ENCODE peak calls at places on chromosomes 12 and 14, in nine cellular contexts. H is lower lobe of right lung; Y is naive thymus-derived CD4-positive, alpha-beta T cell; A is fibroblast of the aortic adventitia; Z is fibroblast of lung; F is heart left ventricle; I is sigmoid colon; P is neuronal stem cell; O is fibroblast of pulmonary artery. B is an unnamed sample.

GRCh38 chr14:52080817-52081755 is 12.2 kb upstream of the NID2 start:
- DNase-seq in H (no peak), Y (no peak), A (peak), Z (peak), F (no peak), I (no peak), P (no peak), O (peak), B (no peak)

GRCh38 chr12:68468036-68468435 is 135.9 kb upstream of the MDM1 start:
- DNase-seq in H (no peak), Y (no peak), A (no peak), Z (no peak), F (no peak), I (no peak), P (no peak), O (no peak), B (no peak)

GRCh38 chr12:55728185-55728931 is 451 bp downstream of the CD63 start:
- DNase-seq in H (peak), Y (no peak), A (peak), Z (peak), F (peak), I (peak), P (no peak), O (peak), B (no peak)

GRCh38 chr14:68325267-68325807 is 467.5 kb downstream of the ZFP36L1 start:
- DNase-seq in H (no peak), Y (no peak), A (no peak), Z (no peak), F (no peak), I (no peak), P (no peak), O (no peak), B (no peak)

GRCh38 chr12:105227879-105228278 is 8.1 kb downstream of the APPL2 start:
- DNase-seq in H (no peak), Y (no peak), A (no peak), Z (no peak), F (no peak), I (no peak), P (no peak), O (no peak), B (no peak)

GRCh38 chr12:46608431-46609280 is 217.1 kb downstream of the SLC38A4 start:
- DNase-seq in H (no peak), Y (no peak), A (peak), Z (peak), F (no peak), I (no peak), P (no peak), O (peak), B (no peak)

GRCh38 chr12:64797156-64797555 is 27.3 kb upstream of the TBC1D30 start:
- DNase-seq in H (no peak), Y (no peak), A (no peak), Z (no peak), F (no peak), I (no peak), P (no peak), O (no peak), B (no peak)

GRCh38 chr14:92014014-92014413 is 25.8 kb downstream of the TRIP11 start:
- DNase-seq in H (no peak), Y (no peak), A (no peak), Z (no peak), F (no peak), I (no peak), P (no peak), O (no peak), B (no peak)

GRCh38 chr12:50344775-50345174 is 51.6 kb downstream of the FAM186A start:
- DNase-seq in H (no peak), Y (no peak), A (no peak), Z (no peak), F (no peak), I (no peak), P (no peak), O (no peak), B (no peak)

GRCh38 chr12:53844989-53845836 is 93.4 kb upstream of the HOXC13 start:
- DNase-seq in H (no peak), Y (no peak), A (peak), Z (no peak), F (no peak), I (no peak), P (no peak), O (peak), B (no peak)

GRCh38 chr14:32986791-32987545 is 48.3 kb downstream of the NPAS3 start:
- DNase-seq in H (no peak), Y (no peak), A (peak), Z (peak), F (no peak), I (no peak), P (peak), O (peak), B (no peak)

GRCh38 chr12:54650409-54650808 is 2.2 kb upstream of the DCD start:
- DNase-seq in H (no peak), Y (no peak), A (no peak), Z (no peak), F (no peak), I (no peak), P (no peak), O (no peak), B (no peak)

GRCh38 chr14:54348923-54349615 is 47.7 kb upstream of the CDKN3 start:
- DNase-seq in H (no peak), Y (no peak), A (peak), Z (peak), F (peak), I (peak), P (no peak), O (peak), B (no peak)

GRCh38 chr14:67722293-67722692 is 20.6 kb downstream of the RDH12 start:
- DNase-seq in H (no peak), Y (no peak), A (peak), Z (peak), F (peak), I (peak), P (no peak), O (peak), B (no peak)

GRCh38 chr14:36579573-36580140 is 2.8 kb downstream of the NKX2-8 start:
- DNase-seq in H (no peak), Y (no peak), A (no peak), Z (no peak), F (no peak), I (peak), P (no peak), O (no peak), B (no peak)

GRCh38 chr12:44647891-44648690 is 228.0 kb downstream of the NELL2 start:
- DNase-seq in H (no peak), Y (no peak), A (no peak), Z (no peak), F (no peak), I (no peak), P (no peak), O (no peak), B (no peak)

GRCh38 chr12:83462419-83462818 is 775.7 kb downstream of the TMTC2 start:
- DNase-seq in H (no peak), Y (no peak), A (no peak), Z (no peak), F (no peak), I (no peak), P (no peak), O (no peak), B (no peak)

GRCh38 chr14:44297437-44297836 is 209.6 kb downstream of the FSCB start:
- DNase-seq in H (no peak), Y (no peak), A (no peak), Z (no peak), F (no peak), I (no peak), P (no peak), O (no peak), B (no peak)

GRCh38 chr14:57480044-57480443 is 13.6 kb downstream of the CCDC198 start:
- DNase-seq in H (no peak), Y (no peak), A (no peak), Z (peak), F (no peak), I (no peak), P (no peak), O (no peak), B (no peak)

DNA sequence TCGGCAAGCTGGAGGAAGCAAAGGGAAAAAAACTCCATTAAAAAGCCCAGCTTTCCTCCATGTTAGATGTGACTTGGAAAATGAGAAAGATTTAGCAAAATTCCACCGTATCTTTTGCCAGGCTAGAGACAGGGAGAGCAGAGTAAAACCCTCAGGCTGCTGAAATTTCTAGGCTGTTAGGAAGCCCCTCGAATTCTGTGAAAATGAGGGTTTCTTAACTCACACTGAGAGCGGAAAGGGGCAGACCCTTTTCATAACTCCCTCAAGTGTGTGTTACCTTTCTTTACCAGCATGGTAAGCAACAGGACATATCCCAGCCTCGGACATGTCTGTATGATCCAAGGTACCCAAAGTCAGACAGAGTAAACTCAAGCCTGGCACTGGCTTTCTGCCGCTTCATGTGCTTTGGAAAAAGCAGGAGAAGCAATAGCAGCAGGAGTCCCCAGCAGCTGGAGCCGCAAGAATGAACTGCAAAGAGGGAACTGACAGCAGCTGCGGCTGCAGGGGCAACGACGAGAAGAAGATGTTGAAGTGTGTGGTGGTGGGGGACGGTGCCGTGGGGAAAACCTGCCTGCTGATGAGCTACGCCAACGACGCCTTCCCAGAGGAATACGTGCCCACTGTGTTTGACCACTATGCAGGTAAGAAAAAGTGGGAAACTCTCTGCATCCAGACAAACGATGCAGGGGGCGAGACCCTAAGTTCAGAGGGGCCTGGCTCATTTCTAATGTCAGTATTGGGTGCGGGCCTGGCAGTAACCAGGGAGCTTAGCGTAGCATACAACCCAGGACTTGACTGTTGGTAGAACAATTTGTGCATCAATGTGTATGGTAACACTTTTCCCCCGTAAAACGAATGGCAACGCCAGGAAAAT is at the start of gene RHOJ:
- DNase-seq in H (no peak), Y (no peak), A (peak), Z (peak), F (peak), I (peak), P (peak), O (peak), B (no peak)
- H3K4me3 ChIP-seq in H (peak), Y (no peak), A (peak), Z (peak), F (peak), I (peak), P (peak), O (peak), B (peak)

DNA sequence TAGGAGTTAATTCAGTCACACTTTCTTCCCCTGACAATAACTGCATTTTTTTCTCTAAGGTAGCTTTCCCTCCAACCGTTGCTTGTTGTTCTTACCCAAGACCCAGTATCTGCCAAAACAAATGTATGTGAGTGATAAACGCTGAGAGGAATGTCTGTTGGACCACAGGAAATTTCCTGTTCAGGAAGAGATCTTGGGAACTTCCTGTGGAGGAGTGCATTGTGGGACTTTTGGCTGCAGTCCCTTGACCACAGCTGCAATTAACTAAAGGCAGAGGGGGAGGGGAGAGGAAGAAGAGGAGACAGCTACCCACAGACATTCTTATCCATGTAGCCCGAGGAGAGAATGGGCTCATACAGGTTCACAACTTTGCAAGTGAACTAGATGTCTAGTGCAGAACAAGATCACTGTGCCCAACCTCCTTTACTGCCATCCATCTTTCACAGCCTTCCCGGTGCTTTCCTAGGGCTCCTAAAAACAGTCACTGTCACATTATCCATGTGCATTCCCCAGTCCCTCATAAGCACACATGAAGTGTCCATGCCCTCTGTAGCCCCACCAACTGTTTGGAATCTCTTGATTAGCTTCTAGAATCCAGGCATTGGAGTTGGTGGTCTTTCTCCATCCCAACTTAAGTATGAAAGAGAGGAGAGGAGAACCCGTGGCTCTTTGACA is 149.5 kb downstream of the ETV6 start:
- DNase-seq in H (no peak), Y (no peak), A (peak), Z (peak), F (no peak), I (no peak), P (no peak), O (peak), B (peak)
- H3K4me3 ChIP-seq in H (no peak), Y (no peak), A (no peak), Z (no peak), F (no peak), I (no peak), P (no peak), O (no peak), B (no peak)

DNA sequence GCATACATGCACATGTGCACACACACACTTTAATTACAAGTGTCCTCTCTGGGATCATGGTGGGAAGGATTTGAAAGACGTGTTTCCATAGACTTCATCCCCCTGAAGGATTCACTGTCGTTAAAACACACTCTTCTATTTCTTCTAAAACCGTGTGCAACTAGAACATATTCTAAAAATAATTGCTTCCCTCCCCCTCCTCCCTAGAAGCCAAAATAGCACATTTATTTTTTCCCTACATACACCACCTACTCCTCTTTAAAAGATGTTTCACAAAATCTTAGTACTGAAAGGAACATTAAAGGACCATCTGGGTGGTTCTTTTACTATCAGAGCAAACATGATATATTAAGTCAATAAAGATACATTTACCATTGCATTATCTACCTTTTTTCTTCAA is 142.4 kb downstream of the PPM1H start:
- DNase-seq in H (no peak), Y (no peak), A (no peak), Z (no peak), F (no peak), I (no peak), P (no peak), O (no peak), B (no peak)
- H3K4me3 ChIP-seq in H (no peak), Y (no peak), A (no peak), Z (no peak), F (no peak), I (no peak), P (no peak), O (no peak), B (no peak)

GRCh38 chr14:70186826-70187483 is 1.8 kb downstream of the SLC8A3 start:
- DNase-seq in H (no peak), Y (no peak), A (no peak), Z (peak), F (no peak), I (no peak), P (no peak), O (no peak), B (no peak)

GRCh38 chr14:70190156-70190555 is 1.4 kb upstream of the SLC8A3 start:
- DNase-seq in H (no peak), Y (no peak), A (no peak), Z (no peak), F (no peak), I (no peak), P (no peak), O (no peak), B (no peak)

GRCh38 chr14:70189678-70190077 is 927 bp upstream of the SLC8A3 start:
- DNase-seq in H (no peak), Y (no peak), A (no peak), Z (no peak), F (no peak), I (no peak), P (no peak), O (no peak), B (no peak)

GRCh38 chr14:70188608-70189540 is at the start of gene SLC8A3:
- DNase-seq in H (no peak), Y (no peak), A (peak), Z (peak), F (peak), I (no peak), P (peak), O (peak), B (no peak)

GRCh38 chr14:70188292-70188607 is 501 bp downstream of the SLC8A3 start:
- DNase-seq in H (no peak), Y (no peak), A (no peak), Z (no peak), F (no peak), I (no peak), P (no peak), O (no peak), B (no peak)
- H3K4me3 ChIP-seq in H (peak), Y (peak), A (peak), Z (no peak), F (peak), I (peak), P (peak), O (peak), B (no peak)

DNA sequence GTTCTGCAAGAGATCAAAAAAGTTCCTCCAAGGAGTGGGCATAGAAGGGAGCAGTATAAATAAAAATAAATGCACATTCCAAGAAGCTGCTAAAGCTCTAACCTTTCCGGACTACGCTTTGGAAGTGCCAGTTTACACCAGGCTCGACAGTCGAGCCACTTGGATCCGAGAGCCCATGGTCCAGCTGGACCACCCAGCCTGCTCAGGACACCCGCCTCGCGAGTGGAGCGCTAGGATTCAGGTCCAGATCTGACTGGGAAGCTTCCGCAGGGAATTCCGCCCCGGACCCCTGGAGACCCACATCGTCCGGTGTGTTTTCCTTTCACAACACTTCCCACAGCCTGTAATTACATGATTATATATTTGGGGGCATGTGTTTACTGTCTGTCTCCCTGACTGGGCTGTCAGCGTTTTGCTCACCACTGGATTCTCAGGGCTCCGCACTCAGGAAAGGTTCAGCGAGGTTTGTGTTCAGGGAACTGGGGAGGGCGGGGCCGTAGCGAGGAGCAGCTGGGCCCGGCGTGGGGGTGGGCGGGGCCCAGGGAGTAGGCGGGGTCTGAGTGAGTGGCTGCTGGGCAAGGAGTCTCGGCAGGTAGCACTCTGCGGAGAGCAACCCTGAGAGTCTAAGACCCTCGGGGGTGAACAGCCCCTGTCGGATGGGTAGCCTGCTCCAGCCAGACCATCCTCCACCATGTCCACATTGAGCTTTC is 52.3 kb upstream of the TMEM263 start:
- DNase-seq in H (peak), Y (peak), A (peak), Z (peak), F (peak), I (peak), P (peak), O (peak), B (no peak)
- H3K4me3 ChIP-seq in H (peak), Y (peak), A (peak), Z (peak), F (peak), I (peak), P (peak), O (peak), B (no peak)

GRCh38 chr12:2999265-2999841 is 40.2 kb downstream of the TEAD4 start:
- DNase-seq in H (no peak), Y (no peak), A (no peak), Z (no peak), F (no peak), I (no peak), P (no peak), O (no peak), B (no peak)
- H3K4me3 ChIP-seq in H (no peak), Y (no peak), A (no peak), Z (no peak), F (no peak), I (no peak), P (no peak), O (no peak), B (no peak)

GRCh38 chr12:26043139-26044006 is 81.5 kb downstream of the BHLHE41 start:
- DNase-seq in H (no peak), Y (no peak), A (no peak), Z (peak), F (no peak), I (no peak), P (no peak), O (no peak), B (no peak)
- H3K4me3 ChIP-seq in H (no peak), Y (no peak), A (peak), Z (no peak), F (no peak), I (no peak), P (no peak), O (no peak), B (no peak)

DNA sequence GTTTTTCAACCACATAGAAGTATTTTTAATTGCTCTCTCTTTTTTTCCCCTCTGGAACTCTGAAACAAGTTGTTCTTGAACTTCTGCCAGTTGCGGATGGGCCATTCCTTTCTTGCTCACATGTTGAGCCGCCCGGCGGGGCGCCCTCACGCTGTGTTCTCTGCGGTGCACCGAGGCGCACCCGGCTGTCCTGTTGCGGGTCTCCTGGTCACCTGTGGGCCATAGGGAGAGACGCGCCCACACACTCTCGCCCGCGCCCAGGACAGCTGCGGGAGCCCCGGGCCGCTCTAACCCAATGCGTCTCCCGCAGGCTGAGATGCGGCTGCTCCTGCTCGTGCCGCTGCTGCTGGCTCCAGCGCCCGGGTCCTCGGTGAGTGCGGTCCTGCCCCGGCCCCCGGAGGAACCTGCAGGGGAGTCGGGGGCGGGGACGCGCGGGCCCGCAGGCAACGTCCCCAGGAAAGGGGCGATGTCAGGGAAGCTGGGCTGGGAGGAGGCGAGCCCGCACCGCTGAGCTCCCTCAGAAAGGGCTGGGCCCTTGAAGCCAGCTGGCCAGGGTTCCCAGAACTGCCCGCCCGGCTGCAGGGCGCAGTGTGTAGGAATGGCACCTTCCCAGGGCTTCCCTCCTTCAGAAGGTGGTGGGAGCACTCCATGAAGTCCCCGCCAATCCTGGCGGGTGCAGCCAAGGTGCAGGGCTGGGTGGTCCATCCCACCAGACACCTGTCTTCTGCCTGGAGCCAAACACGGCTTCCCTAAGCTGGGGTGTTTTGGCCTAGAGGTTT is 2.3 kb downstream of the PAPLN start:
- DNase-seq in H (peak), Y (no peak), A (peak), Z (peak), F (no peak), I (peak), P (no peak), O (peak), B (no peak)
- H3K4me3 ChIP-seq in H (peak), Y (no peak), A (peak), Z (peak), F (peak), I (peak), P (no peak), O (peak), B (no peak)

B was measured in HL-60.